ENCODE peak calls at places on chromosomes 1 and 21, in nine cellular contexts. M is AG04450, E is Daoy, R is GM12864, G is AG09319, D is GM23248, A is brain microvascular endothelial cell, Z is stromal cell of bone marrow, T is cardiac fibroblast. F is an unnamed sample.

GRCh38 chr1:158124034-158124433 is 56.7 kb upstream of the CD1D start:
- DNase-seq in R (no peak), T (peak; percentile 45), G (no peak), M (no peak), Z (no peak), A (no peak), E (peak; percentile 75), D (no peak), F (no peak)

GRCh38 chr1:171350579-171350978 is 36.6 kb downstream of the FMO4 start:
- DNase-seq in M (no peak), D (no peak), Z (no peak), E (no peak), A (no peak), G (no peak), T (no peak), R (no peak), F (no peak)

GRCh38 chr1:17244826-17245740 is 3.8 kb upstream of the PADI3 start:
- DNase-seq in R (no peak), Z (no peak), M (no peak), D (no peak), A (no peak), E (peak; percentile 28), G (no peak), T (no peak), F (no peak)

GRCh38 chr1:33815061-33815460 is 48.8 kb upstream of the HMGB4 start:
- DNase-seq in A (peak; percentile 1), G (peak; percentile 64), M (peak; percentile 61), E (peak; percentile 29), T (peak; percentile 1), D (peak; percentile 54), Z (peak; percentile 52), R (no peak), F (no peak)

GRCh38 chr1:228037401-228038386 is 30.9 kb downstream of the WNT3A start:
- DNase-seq in R (no peak), E (peak; percentile 61), T (peak; percentile 40), M (no peak), Z (no peak), D (peak; percentile 55), G (no peak), A (peak; percentile 37), F (no peak)

GRCh38 chr1:8482844-8483436 is 165.0 kb downstream of the SLC45A1 start:
- DNase-seq in M (no peak), G (no peak), T (peak; percentile 5), R (no peak), D (peak; percentile 73), A (no peak), Z (no peak), E (no peak), F (peak; percentile 57)

GRCh38 chr1:66211521-66211920 is 322.4 kb upstream of the SGIP1 start:
- DNase-seq in G (no peak), M (no peak), D (no peak), E (no peak), Z (no peak), A (no peak), T (no peak), R (no peak), F (peak; percentile 97)

GRCh38 chr21:43001316-43001715 is 27.0 kb downstream of the PKNOX1 start:
- DNase-seq in M (no peak), A (no peak), E (no peak), T (no peak), Z (no peak), R (no peak), G (no peak), D (no peak), F (no peak)

GRCh38 chr1:110098222-110099026 is 13.8 kb upstream of the UBL4B start:
- DNase-seq in Z (no peak), M (no peak), R (no peak), A (no peak), G (no peak), T (no peak), D (no peak), E (no peak), F (no peak)

GRCh38 chr1:228365321-228366061 is 41.1 kb downstream of the TRIM11 start:
- DNase-seq in T (no peak), E (no peak), G (no peak), D (no peak), A (no peak), R (no peak), Z (no peak), M (no peak), F (no peak)

GRCh38 chr1:211736351-211736915 is 61.0 kb upstream of the NEK2 start:
- DNase-seq in Z (no peak), R (no peak), A (no peak), M (no peak), D (peak; percentile 33), G (no peak), E (peak; percentile 41), T (no peak), F (no peak)

GRCh38 chr1:236495359-236496120 is 28.2 kb upstream of the LGALS8 start:
- DNase-seq in E (no peak), R (no peak), Z (no peak), M (no peak), D (no peak), G (no peak), A (no peak), T (no peak), F (no peak)

F was measured in retinal pigment epithelial cell.